ENCODE peak calls at places on chromosomes 4 and X, in eight cellular contexts. X, E, B, A, R, H, Y and L are unnamed samples.

GRCh38 chrX:24145340-24146186 is 4.0 kb upstream of the ZFX start:
- DNase-seq in Y (no peak), R (no peak), B (no peak), X (no peak), A (no peak), H (no peak), E (no peak), L (no peak)

GRCh38 chr4:8895295-8895694 is 23.7 kb upstream of the HMX1 start:
- DNase-seq in E (no peak), H (no peak), B (no peak), A (no peak), X (no peak), Y (no peak), R (no peak), L (no peak)

GRCh38 chrX:139211568-139212182 is 318.9 kb upstream of the F9 start:
- DNase-seq in X (no peak), H (no peak), E (no peak), A (no peak), R (no peak), B (peak; percentile 8), Y (no peak), L (no peak)

GRCh38 chrX:38803609-38804480 is 2.6 kb downstream of the MID1IP1 start:
- DNase-seq in E (peak; percentile 53), H (peak; percentile 38), R (peak; percentile 90), A (peak; percentile 90), X (peak; percentile 88), Y (peak; percentile 91), B (peak; percentile 76), L (peak; percentile 77)

GRCh38 chrX:7170903-7171302 is 22.9 kb upstream of the PUDP start:
- DNase-seq in R (no peak), X (no peak), B (peak; percentile 15), Y (no peak), A (peak; percentile 51), E (no peak), H (peak; percentile 29), L (no peak)

GRCh38 chrX:149114001-149114400 is 391.1 kb downstream of the IDS start:
- DNase-seq in H (no peak), B (no peak), X (no peak), E (no peak), A (no peak), Y (no peak), R (no peak), L (no peak)

GRCh38 chr4:185932491-185932890 is 120.5 kb upstream of the SORBS2 start:
- DNase-seq in A (peak; percentile 60), X (no peak), E (no peak), B (no peak), H (no peak), R (no peak), Y (no peak), L (no peak)

GRCh38 chr4:91427171-91427570 is 876.6 kb upstream of the GRID2 start:
- DNase-seq in E (no peak), X (no peak), R (no peak), A (no peak), H (no peak), Y (no peak), B (no peak), L (no peak)

GRCh38 chr4:42396361-42397255 is 680 bp upstream of the SHISA3 start:
- DNase-seq in E (no peak), Y (no peak), B (no peak), A (no peak), X (no peak), H (no peak), R (no peak), L (no peak)

GRCh38 chr4:7391637-7392437 is 42.9 kb downstream of the PSAPL1 start:
- DNase-seq in B (peak; percentile 2), H (no peak), X (peak; percentile 42), A (peak; percentile 30), Y (peak; percentile 55), E (no peak), R (peak; percentile 50), L (no peak)

GRCh38 chrX:17595456-17596035 is 141.7 kb upstream of the SCML1 start:
- DNase-seq in R (no peak), X (no peak), A (no peak), E (no peak), H (no peak), B (no peak), Y (no peak), L (no peak)

GRCh38 chrX:133005616-133006015 is 47.2 kb upstream of the HS6ST2 start:
- DNase-seq in A (no peak), H (no peak), X (no peak), E (no peak), R (no peak), B (no peak), Y (no peak), L (no peak)

GRCh38 chrX:142804085-142804484 is 221.6 kb upstream of the SPANXN4 start:
- DNase-seq in H (no peak), A (no peak), Y (no peak), E (no peak), B (peak; percentile 8), X (no peak), R (no peak), L (no peak)